ENCODE peak calls at places on chromosomes 5 and 9, in six cellular contexts. X is NT2/D1, O is fibroblast of lung, B is gastrocnemius medialis, N is dorsolateral prefrontal cortex, V is lower lobe of right lung. F is an unnamed sample.

GRCh38 chr9:106799146-106799545 is 63.8 kb upstream of the ZNF462 start:
- DNase-seq in X (no peak), O (peak), B (no peak), N (no peak), V (no peak), F (no peak)

GRCh38 chr9:127732444-127732843 is 2.6 kb downstream of the TOR2A start:
- DNase-seq in X (no peak), O (no peak), B (no peak), N (no peak), V (no peak), F (no peak)

GRCh38 chr9:91714020-91714721 is 235.9 kb downstream of the ROR2 start:
- DNase-seq in X (peak), O (peak), B (no peak), N (peak), V (peak), F (no peak)

GRCh38 chr9:89036383-89036782 is 45.1 kb downstream of the S1PR3 start:
- DNase-seq in X (no peak), O (peak), B (no peak), N (no peak), V (no peak), F (peak)

GRCh38 chr9:103037508-103038477 is 42.7 kb downstream of the CYLC2 start:
- DNase-seq in X (no peak), O (no peak), B (no peak), N (peak), V (no peak), F (no peak)

GRCh38 chr5:171755354-171755821 is 30.2 kb upstream of the SMIM23 start:
- DNase-seq in X (no peak), O (peak), B (no peak), N (no peak), V (no peak), F (no peak)

GRCh38 chr5:131754363-131754762 is 42.5 kb downstream of the FNIP1 start:
- DNase-seq in X (no peak), O (no peak), B (no peak), N (no peak), V (no peak), F (no peak)

GRCh38 chr5:104088876-104089778 is 526.5 kb upstream of the NUDT12 start:
- DNase-seq in X (no peak), O (no peak), B (no peak), N (no peak), V (no peak), F (no peak)

GRCh38 chr5:40669606-40670005 is 10.1 kb upstream of the PTGER4 start:
- DNase-seq in X (no peak), O (no peak), B (no peak), N (no peak), V (no peak), F (no peak)

GRCh38 chr5:146607663-146608315 is 91.8 kb upstream of the GPR151 start:
- DNase-seq in X (no peak), O (no peak), B (no peak), N (no peak), V (no peak), F (no peak)

GRCh38 chr5:109516385-109516784 is 106.6 kb upstream of the PJA2 start:
- DNase-seq in X (no peak), O (peak), B (no peak), N (no peak), V (no peak), F (no peak)

GRCh38 chr9:137168575-137168906 is 1.3 kb downstream of the LRRC26 start:
- DNase-seq in X (no peak), O (no peak), B (no peak), N (peak), V (no peak), F (no peak)

GRCh38 chr5:37886207-37886905 is 46.5 kb upstream of the GDNF start:
- DNase-seq in X (no peak), O (no peak), B (no peak), N (no peak), V (no peak), F (no peak)

GRCh38 chr9:105333811-105334210 is 89.4 kb downstream of the SLC44A1 start:
- DNase-seq in X (no peak), O (no peak), B (no peak), N (no peak), V (no peak), F (no peak)

GRCh38 chr9:107732781-107733529 is 243.4 kb upstream of the KLF4 start:
- DNase-seq in X (no peak), O (peak), B (peak), N (no peak), V (no peak), F (peak)

GRCh38 chr5:87081511-87082372 is 185.9 kb upstream of the RASA1 start:
- DNase-seq in X (no peak), O (no peak), B (peak), N (no peak), V (no peak), F (no peak)

GRCh38 chr9:137453643-137454081 is 5.5 kb downstream of the NSMF start:
- DNase-seq in X (peak), O (peak), B (peak), N (peak), V (peak), F (peak)

GRCh38 chr9:112371060-112371459 is 8.8 kb upstream of the HSDL2 start:
- DNase-seq in X (no peak), O (no peak), B (no peak), N (no peak), V (no peak), F (no peak)

GRCh38 chr9:134659688-134660131 is 18.1 kb downstream of the COL5A1 start:
- DNase-seq in X (no peak), O (no peak), B (no peak), N (no peak), V (no peak), F (no peak)

GRCh38 chr5:96718635-96719077 is 56.5 kb downstream of the CAST start:
- DNase-seq in X (no peak), O (no peak), B (no peak), N (no peak), V (peak), F (peak)

GRCh38 chr5:146475906-146476305 is 28.8 kb downstream of the TCERG1 start:
- DNase-seq in X (no peak), O (no peak), B (no peak), N (no peak), V (no peak), F (no peak)

GRCh38 chr9:123434619-123435240 is 78.7 kb downstream of the CRB2 start:
- DNase-seq in X (peak), O (no peak), B (no peak), N (no peak), V (no peak), F (no peak)

GRCh38 chr5:10351199-10351881 is 2.2 kb upstream of the MARCHF6 start:
- DNase-seq in X (no peak), O (peak), B (no peak), N (no peak), V (no peak), F (no peak)

GRCh38 chr5:43409809-43410271 is 2.4 kb downstream of the CCL28 start:
- DNase-seq in X (no peak), O (no peak), B (no peak), N (no peak), V (no peak), F (no peak)

GRCh38 chr9:128735373-128735772 is 11.4 kb upstream of the ZDHHC12 start:
- DNase-seq in X (no peak), O (no peak), B (no peak), N (peak), V (no peak), F (no peak)

GRCh38 chr9:734831-735511 is 106.5 kb upstream of the DMRT1 start:
- DNase-seq in X (no peak), O (peak), B (no peak), N (peak), V (no peak), F (peak)

GRCh38 chr5:31361234-31361633 is 167.7 kb downstream of the CDH6 start:
- DNase-seq in X (no peak), O (peak), B (no peak), N (no peak), V (no peak), F (no peak)
- H3K4me3 ChIP-seq in X (no peak), O (no peak), B (no peak), N (no peak), V (no peak), F (no peak)

GRCh38 chr5:67300321-67300720 is 103.7 kb upstream of the CD180 start:
- DNase-seq in X (no peak), O (no peak), B (no peak), N (no peak), V (no peak), F (no peak)

GRCh38 chr5:67303356-67303755 is 106.8 kb upstream of the CD180 start:
- DNase-seq in X (no peak), O (no peak), B (no peak), N (no peak), V (no peak), F (no peak)

GRCh38 chr5:67297802-67298532 is 101.4 kb upstream of the CD180 start:
- DNase-seq in X (no peak), O (no peak), B (no peak), N (no peak), V (no peak), F (no peak)

GRCh38 chr5:67299317-67299716 is 102.7 kb upstream of the CD180 start:
- DNase-seq in X (no peak), O (peak), B (no peak), N (no peak), V (no peak), F (no peak)

DNA sequence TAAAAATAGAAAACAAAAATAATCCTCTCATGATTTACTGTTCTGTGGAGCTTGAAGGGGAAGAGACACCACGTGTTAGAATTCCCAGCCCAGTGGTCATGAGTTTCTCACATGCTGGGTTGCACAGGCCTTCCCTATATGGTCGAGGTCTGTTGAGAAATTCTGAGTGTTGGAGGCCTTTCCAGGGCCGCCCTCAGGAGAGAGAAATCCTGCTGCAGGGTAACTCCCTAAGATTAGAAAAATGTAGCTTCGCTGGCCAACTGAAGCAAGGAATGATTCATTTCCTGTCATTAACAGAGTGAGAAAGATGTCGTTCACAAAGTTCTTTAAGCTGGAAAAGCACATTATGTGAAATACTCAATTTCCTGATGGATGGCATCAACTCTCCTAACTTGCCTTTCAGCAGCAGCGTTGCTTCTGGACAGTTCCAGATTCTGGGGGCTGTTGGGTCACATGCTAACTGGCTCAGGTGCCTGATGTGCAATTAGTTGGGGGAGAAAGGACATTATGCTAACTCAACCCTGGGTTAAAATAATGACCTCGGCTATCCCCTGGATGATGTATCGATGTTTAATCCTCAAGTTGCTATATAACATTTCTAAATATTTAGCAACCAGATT is 104.8 kb upstream of the CD180 start:
- DNase-seq in X (no peak), O (peak), B (peak), N (no peak), V (peak), F (peak)
- H3K4me3 ChIP-seq in X (no peak), O (no peak), B (no peak), N (no peak), V (no peak), F (no peak)

GRCh38 chr5:149414405-149415244 is 35.5 kb upstream of the IL17B start:
- DNase-seq in X (no peak), O (peak), B (no peak), N (no peak), V (no peak), F (no peak)

GRCh38 chr5:149415245-149415967 is 36.3 kb upstream of the IL17B start:
- DNase-seq in X (no peak), O (no peak), B (no peak), N (no peak), V (peak), F (no peak)

GRCh38 chr5:149417714-149418368 is 38.7 kb upstream of the IL17B start:
- DNase-seq in X (no peak), O (no peak), B (no peak), N (no peak), V (no peak), F (no peak)

GRCh38 chr5:149418910-149419531 is 39.9 kb upstream of the IL17B start:
- DNase-seq in X (no peak), O (no peak), B (no peak), N (no peak), V (no peak), F (no peak)

GRCh38 chr5:149416977-149417713 is 38.1 kb upstream of the IL17B start:
- DNase-seq in X (no peak), O (peak), B (no peak), N (no peak), V (peak), F (no peak)
- H3K4me3 ChIP-seq in X (no peak), O (no peak), B (no peak), N (no peak), V (peak), F (no peak)

GRCh38 chr5:82835488-82835887 is 241.7 kb downstream of the TMEM167A start:
- DNase-seq in X (no peak), O (no peak), B (no peak), N (no peak), V (no peak), F (no peak)
- H3K4me3 ChIP-seq in X (no peak), O (no peak), B (no peak), N (no peak), V (no peak), F (no peak)

DNA sequence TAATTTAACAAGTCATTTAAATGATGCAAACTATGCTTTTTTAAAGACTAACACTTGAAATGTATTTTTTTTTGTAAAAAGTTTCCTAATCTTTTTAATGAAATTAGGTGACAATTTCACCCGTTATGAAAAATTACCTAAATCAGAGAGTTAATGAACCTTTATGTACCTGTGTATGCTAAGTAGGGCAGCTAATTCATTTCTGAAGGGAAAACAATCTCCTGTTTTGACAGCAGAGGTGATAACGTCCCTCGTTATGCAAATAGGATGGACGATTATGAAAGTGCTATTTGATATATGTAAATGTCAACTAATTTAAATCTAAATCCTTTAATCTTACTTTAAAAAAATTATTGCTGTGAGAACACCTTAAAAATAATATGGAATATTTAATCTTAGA is 58.8 kb downstream of the MEF2C start:
- DNase-seq in X (no peak), O (no peak), B (no peak), N (no peak), V (no peak), F (no peak)
- H3K4me3 ChIP-seq in X (no peak), O (no peak), B (no peak), N (no peak), V (no peak), F (no peak)

F was measured in lower leg skin.